ENCODE peak calls at places on chromosome 6, in seven cellular contexts. B is K562; Y is heart left ventricle; C is neuronal stem cell; O is heart right ventricle; X is CD8-positive, alpha-beta T cell; F is Peyer's patch. H is an unnamed sample. For H3K4me1, the result is how much of the 10 kb centered on the place peaks cover.

GRCh38 chr6:89951574-89952360 is 57.5 kb downstream of the GJA10 start:
- DNase-seq in B (no peak), Y (peak), C (no peak), O (no peak), X (no peak), F (no peak), H (no peak)

GRCh38 chr6:85452441-85452881 is 2.6 kb downstream of the NT5E start:
- DNase-seq in B (no peak), Y (no peak), C (no peak), O (no peak), X (no peak), F (no peak), H (no peak)

GRCh38 chr6:71181565-71181964 is 107.0 kb upstream of the OGFRL1 start:
- DNase-seq in B (no peak), Y (no peak), C (peak), O (no peak), X (no peak), F (no peak), H (no peak)

GRCh38 chr6:37036146-37036545 is 30.7 kb downstream of the FGD2 start:
- DNase-seq in B (no peak), Y (no peak), C (no peak), O (no peak), X (no peak), F (no peak), H (no peak)

GRCh38 chr6:85641916-85642773 is 541 bp downstream of the SYNCRIP start:
- DNase-seq in B (peak), Y (peak), C (peak), O (peak), X (peak), F (peak), H (peak)

GRCh38 chr6:867378-867777 is 174.4 kb upstream of the EXOC2 start:
- DNase-seq in B (no peak), Y (no peak), C (no peak), O (no peak), X (no peak), F (no peak), H (no peak)

GRCh38 chr6:161369339-161369738 is 95.5 kb upstream of the AGPAT4 start:
- DNase-seq in B (no peak), Y (no peak), C (no peak), O (no peak), X (no peak), F (peak), H (no peak)

GRCh38 chr6:75281643-75282042 is 2.9 kb downstream of the TMEM30A start:
- DNase-seq in B (no peak), Y (no peak), C (no peak), O (no peak), X (no peak), F (no peak), H (no peak)

GRCh38 chr6:49551126-49551865 is 828 bp downstream of the C6orf141 start:
- DNase-seq in B (no peak), Y (no peak), C (peak), O (no peak), X (no peak), F (no peak), H (no peak)

GRCh38 chr6:158850807-158851115 is 31.6 kb upstream of the EZR start:
- DNase-seq in B (no peak), Y (no peak), C (no peak), O (no peak), X (no peak), F (no peak), H (no peak)

GRCh38 chr6:92710048-92710447 is 709.3 kb downstream of the EPHA7 start:
- DNase-seq in B (no peak), Y (no peak), C (no peak), O (no peak), X (no peak), F (no peak), H (no peak)

GRCh38 chr6:43013020-43013842 is 515 bp downstream of the MEA1 start:
- DNase-seq in B (no peak), Y (no peak), C (no peak), O (no peak), X (no peak), F (no peak), H (no peak)

GRCh38 chr6:152364846-152365245 is 272.3 kb downstream of the SYNE1 start:
- DNase-seq in B (no peak), Y (no peak), C (no peak), O (no peak), X (no peak), F (no peak), H (no peak)

GRCh38 chr6:56638760-56639159 is 3.9 kb downstream of the DST start:
- DNase-seq in B (no peak), Y (no peak), C (no peak), O (no peak), X (no peak), F (no peak), H (no peak)

GRCh38 chr6:5260111-5260620 is 584 bp downstream of the LYRM4 start:
- DNase-seq in B (peak), Y (peak), C (no peak), O (peak), X (peak), F (peak), H (peak)

GRCh38 chr6:158853072-158853871 is 34.1 kb upstream of the EZR start:
- DNase-seq in B (peak), Y (peak), C (peak), O (no peak), X (peak), F (peak), H (peak)

GRCh38 chr6:80289727-80290126 is 183.3 kb downstream of the BCKDHB start:
- DNase-seq in B (no peak), Y (no peak), C (no peak), O (no peak), X (no peak), F (no peak), H (no peak)

GRCh38 chr6:88492824-88493223 is 326.7 kb upstream of the CNR1 start:
- DNase-seq in B (peak), Y (no peak), C (no peak), O (no peak), X (no peak), F (no peak), H (no peak)

GRCh38 chr6:138647006-138647405 is 126.6 kb upstream of the CCDC28A start:
- DNase-seq in B (no peak), Y (no peak), C (no peak), O (no peak), X (no peak), F (no peak), H (no peak)

GRCh38 chr6:45476341-45476740 is 98.6 kb upstream of the SUPT3H start:
- DNase-seq in B (no peak), Y (no peak), C (no peak), O (no peak), X (no peak), F (no peak), H (no peak)

GRCh38 chr6:45479834-45480696 is 102.3 kb upstream of the SUPT3H start:
- DNase-seq in B (no peak), Y (no peak), C (no peak), O (no peak), X (no peak), F (no peak), H (no peak)

GRCh38 chr6:45477278-45477677 is 99.5 kb upstream of the SUPT3H start:
- DNase-seq in B (no peak), Y (no peak), C (no peak), O (no peak), X (no peak), F (no peak), H (no peak)

GRCh38 chr6:45478235-45478634 is 100.5 kb upstream of the SUPT3H start:
- DNase-seq in B (no peak), Y (no peak), C (no peak), O (no peak), X (no peak), F (no peak), H (no peak)

GRCh38 chr6:45477785-45478184 is 100.1 kb upstream of the SUPT3H start:
- DNase-seq in B (no peak), Y (no peak), C (no peak), O (no peak), X (no peak), F (no peak), H (no peak)
- H3K4me3 ChIP-seq in B (no peak), Y (no peak), C (no peak), O (no peak), X (no peak), F (no peak), H (no peak)

GRCh38 chr6:108968325-108968724 is 120.1 kb downstream of the ARMC2 start:
- DNase-seq in B (no peak), Y (no peak), C (no peak), O (no peak), X (no peak), F (no peak), H (no peak)

GRCh38 chr6:108969776-108970175 is 121.6 kb downstream of the ARMC2 start:
- DNase-seq in B (no peak), Y (no peak), C (no peak), O (no peak), X (no peak), F (no peak), H (no peak)

GRCh38 chr6:108966236-108966635 is 118.0 kb downstream of the ARMC2 start:
- DNase-seq in B (no peak), Y (no peak), C (no peak), O (no peak), X (no peak), F (no peak), H (no peak)

GRCh38 chr6:108966855-108967755 is 118.9 kb downstream of the ARMC2 start:
- DNase-seq in B (no peak), Y (peak), C (peak), O (peak), X (no peak), F (no peak), H (no peak)

DNA sequence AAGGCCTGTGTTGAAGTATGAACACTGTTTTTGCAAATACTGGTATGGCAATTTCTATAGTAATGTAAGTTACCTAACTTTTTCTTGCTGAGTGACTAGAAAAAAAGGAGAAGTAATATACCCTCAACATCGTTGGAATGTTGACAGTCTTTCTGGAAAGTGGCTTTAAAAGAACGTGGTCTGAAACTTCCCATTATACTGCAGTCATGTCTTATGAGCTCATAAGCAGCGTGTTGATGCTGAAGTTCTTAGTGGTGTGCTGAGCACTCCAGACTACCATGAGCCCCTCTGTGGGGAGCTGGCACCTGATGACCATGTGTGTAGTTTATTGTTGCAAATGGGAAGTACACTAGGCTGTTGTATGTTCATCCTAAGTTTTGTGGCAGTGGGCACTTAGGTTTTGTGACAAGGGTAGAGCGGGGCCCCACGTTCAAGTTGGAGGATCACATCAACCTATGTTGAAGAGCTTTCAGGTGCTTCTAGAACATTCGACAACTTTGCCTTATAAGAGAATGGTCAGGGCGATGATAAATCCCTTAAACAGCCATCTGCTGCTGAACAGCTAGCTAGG is 120.6 kb downstream of the ARMC2 start:
- DNase-seq in B (no peak), Y (no peak), C (no peak), O (no peak), X (no peak), F (no peak), H (no peak)
- H3K27ac ChIP-seq in B (no peak), Y (peak), C (no peak), O (peak), X (no peak), F (no peak), H (no peak)

GRCh38 chr6:38270367-38270766 is 369.4 kb downstream of the BTBD9 start:
- DNase-seq in B (no peak), Y (no peak), C (no peak), O (no peak), X (no peak), F (no peak), H (no peak)
- H3K4me1 ChIP-seq in B (under half), Y (under half), C (under half), O (under half), X (under half), F (under half), H (under half)

DNA sequence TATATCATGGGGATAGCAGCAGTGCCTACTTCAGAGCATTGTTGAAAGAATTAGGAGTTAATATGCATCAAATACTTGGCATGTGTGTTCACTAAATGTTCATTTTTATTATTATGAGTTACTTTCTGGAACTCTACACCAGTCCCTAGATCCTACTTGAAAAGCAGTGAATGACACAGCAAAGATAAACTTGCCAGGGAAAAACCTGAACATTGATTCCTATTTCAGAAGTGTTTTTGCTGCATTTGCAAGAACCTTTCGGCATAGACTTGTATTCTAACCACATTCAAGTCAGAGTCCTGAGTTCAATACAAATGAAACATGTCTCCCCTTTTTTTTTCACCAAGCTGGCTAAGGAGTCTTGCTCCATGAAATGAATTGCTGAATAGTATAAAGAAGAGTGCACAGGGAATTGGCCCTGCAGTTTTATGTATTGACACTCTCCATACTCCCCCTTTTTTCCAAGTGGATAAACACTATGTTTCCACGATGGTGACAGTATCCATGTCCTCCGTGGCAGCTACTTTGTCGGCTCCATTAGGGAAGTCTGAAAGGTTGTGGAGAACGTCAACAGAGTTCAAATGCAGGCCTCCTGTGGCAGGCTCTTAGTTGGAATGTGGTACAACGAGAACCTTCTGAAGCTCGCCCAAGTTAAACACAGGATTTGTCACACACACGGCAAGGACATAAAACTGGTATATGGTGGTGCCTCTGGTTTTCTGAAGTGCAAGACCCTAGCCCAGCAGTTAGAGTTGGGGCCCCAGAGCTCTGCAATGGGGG is 187.2 kb upstream of the TAB2 start:
- DNase-seq in B (no peak), Y (no peak), C (no peak), O (no peak), X (no peak), F (no peak), H (no peak)
- H3K4me3 ChIP-seq in B (no peak), Y (no peak), C (no peak), O (no peak), X (no peak), F (no peak), H (no peak)

GRCh38 chr6:106772270-106773142 is 143.1 kb downstream of the QRSL1 start:
- DNase-seq in B (no peak), Y (no peak), C (no peak), O (no peak), X (no peak), F (no peak), H (no peak)

GRCh38 chr6:106773956-106774629 is 144.7 kb downstream of the QRSL1 start:
- DNase-seq in B (no peak), Y (no peak), C (no peak), O (no peak), X (no peak), F (no peak), H (no peak)

GRCh38 chr6:106770663-106771062 is 141.3 kb downstream of the QRSL1 start:
- DNase-seq in B (no peak), Y (no peak), C (no peak), O (no peak), X (no peak), F (no peak), H (no peak)

GRCh38 chr6:106771822-106772221 is 142.4 kb downstream of the QRSL1 start:
- DNase-seq in B (no peak), Y (no peak), C (no peak), O (no peak), X (no peak), F (no peak), H (no peak)

GRCh38 chr6:106773482-106773881 is 144.1 kb downstream of the QRSL1 start:
- DNase-seq in B (no peak), Y (no peak), C (no peak), O (no peak), X (no peak), F (no peak), H (no peak)
- H3K27ac ChIP-seq in B (no peak), Y (no peak), C (no peak), O (no peak), X (no peak), F (no peak), H (no peak)

H was measured in uterus.